ENCODE peak calls at places on chromosomes 4 and X, in seven cellular contexts. V is mesenchymal stem cell; E is heart right ventricle; J is CD8-positive, alpha-beta T cell; O is right cardiac atrium; B is lower lobe of right lung; T is colonic mucosa. K is an unnamed sample.

GRCh38 chr4:158578476-158578875 is 56.8 kb downstream of the RXFP1 start:
- DNase-seq in V (peak; percentile 4), E (no peak), J (no peak), O (no peak), B (no peak), T (no peak), K (no peak)

GRCh38 chrX:150308041-150308440 is 55.1 kb upstream of the MAMLD1 start:
- DNase-seq in V (no peak), E (no peak), J (no peak), O (no peak), B (no peak), T (no peak), K (no peak)

GRCh38 chr4:164906368-164906767 is 29.4 kb downstream of the APELA start:
- DNase-seq in V (no peak), E (no peak), J (no peak), O (no peak), B (no peak), T (no peak), K (no peak)

GRCh38 chrX:38999967-39000745 is 198.9 kb downstream of the MID1IP1 start:
- DNase-seq in V (peak; percentile 46), E (no peak), J (no peak), O (no peak), B (no peak), T (no peak), K (no peak)

GRCh38 chr4:114597410-114598115 is 1.0 kb upstream of the UGT8 start:
- DNase-seq in V (no peak), E (no peak), J (no peak), O (no peak), B (no peak), T (peak; percentile 51), K (no peak)

GRCh38 chr4:149825336-149825735 is 9.7 kb upstream of the IQCM start:
- DNase-seq in V (no peak), E (no peak), J (no peak), O (no peak), B (no peak), T (no peak), K (no peak)

GRCh38 chr4:70667710-70668535 is 1.6 kb upstream of the JCHAIN start:
- DNase-seq in V (peak; percentile 4), E (no peak), J (no peak), O (no peak), B (no peak), T (no peak), K (no peak)

GRCh38 chr4:85448880-85449763 is 25.8 kb upstream of the ARHGAP24 start:
- DNase-seq in V (no peak), E (no peak), J (no peak), O (no peak), B (no peak), T (no peak), K (no peak)

GRCh38 chrX:41846714-41847113 is 76.6 kb downstream of the CASK start:
- DNase-seq in V (no peak), E (no peak), J (no peak), O (no peak), B (no peak), T (no peak), K (no peak)

GRCh38 chr4:109837014-109837413 is 9.2 kb downstream of the RRH start:
- DNase-seq in V (no peak), E (no peak), J (no peak), O (no peak), B (no peak), T (no peak), K (no peak)

GRCh38 chr4:153676984-153677383 is 7.1 kb upstream of the TLR2 start:
- DNase-seq in V (peak; percentile 18), E (no peak), J (no peak), O (no peak), B (no peak), T (no peak), K (no peak)

GRCh38 chr4:115629270-115629669 is 515.9 kb upstream of the NDST4 start:
- DNase-seq in V (no peak), E (no peak), J (no peak), O (no peak), B (no peak), T (no peak), K (no peak)

GRCh38 chr4:71293705-71294104 is 45.1 kb upstream of the SLC4A4 start:
- DNase-seq in V (no peak), E (no peak), J (no peak), O (no peak), B (no peak), T (no peak), K (no peak)

GRCh38 chr4:2084316-2084715 is 25.2 kb downstream of the NAT8L start:
- DNase-seq in V (no peak), E (no peak), J (no peak), O (no peak), B (no peak), T (peak; percentile 7), K (no peak)

GRCh38 chrX:100863326-100863854 is 10.8 kb downstream of the NOX1 start:
- DNase-seq in V (no peak), E (no peak), J (no peak), O (no peak), B (peak; percentile 32), T (no peak), K (no peak)

GRCh38 chrX:154761977-154762528 is 611 bp upstream of the DKC1 start:
- DNase-seq in V (no peak), E (no peak), J (no peak), O (peak; percentile 49), B (no peak), T (peak; percentile 31), K (peak; percentile 19)

GRCh38 chr4:116073051-116073450 is 959.6 kb upstream of the NDST4 start:
- DNase-seq in V (no peak), E (no peak), J (no peak), O (no peak), B (no peak), T (no peak), K (no peak)

GRCh38 chr4:20354120-20354519 is 102.4 kb downstream of the SLIT2 start:
- DNase-seq in V (no peak), E (no peak), J (no peak), O (no peak), B (no peak), T (no peak), K (no peak)

GRCh38 chrX:77899081-77899828 is at the start of gene COX7B:
- DNase-seq in V (peak; percentile 98), E (peak; percentile 85), J (peak; percentile 32), O (peak; percentile 59), B (peak; percentile 45), T (peak; percentile 75), K (peak; percentile 82)

GRCh38 chr4:187393546-187394344 is 601.8 kb upstream of the ZFP42 start:
- DNase-seq in V (peak; percentile 25), E (no peak), J (no peak), O (no peak), B (no peak), T (no peak), K (no peak)

GRCh38 chr4:79213040-79213439 is 112.8 kb downstream of the NAA11 start:
- DNase-seq in V (no peak), E (no peak), J (no peak), O (no peak), B (no peak), T (no peak), K (no peak)

GRCh38 chrX:111040377-111041017 is 55.5 kb upstream of the PAK3 start:
- DNase-seq in V (peak; percentile 0), E (no peak), J (no peak), O (no peak), B (no peak), T (no peak), K (no peak)

GRCh38 chr4:86033171-86033570 is 326.7 kb downstream of the MAPK10 start:
- DNase-seq in V (peak; percentile 81), E (peak; percentile 41), J (no peak), O (peak; percentile 85), B (peak; percentile 48), T (no peak), K (peak; percentile 25)

GRCh38 chrX:57925806-57926205 is 15.5 kb upstream of the ZXDA start:
- DNase-seq in V (no peak), E (no peak), J (no peak), O (no peak), B (no peak), T (no peak), K (no peak)

GRCh38 chr4:110902500-110902899 is 279.6 kb upstream of the PITX2 start:
- DNase-seq in V (no peak), E (no peak), J (no peak), O (no peak), B (no peak), T (no peak), K (no peak)

GRCh38 chrX:150573702-150574101 is 5.3 kb downstream of the MTM1 start:
- DNase-seq in V (no peak), E (no peak), J (no peak), O (no peak), B (no peak), T (peak; percentile 76), K (no peak)

GRCh38 chrX:68896581-68896980 is 67.8 kb downstream of the EFNB1 start:
- DNase-seq in V (no peak), E (no peak), J (no peak), O (no peak), B (no peak), T (no peak), K (no peak)
- H3K4me1 ChIP-seq in V (peaks cover 8% of the 10 kb centered on the region), E (peaks cover 45% of the 10 kb centered on the region), J (no peaks in the 10 kb centered on the region), O (peaks cover 15% of the 10 kb centered on the region), B (peaks cover 13% of the 10 kb centered on the region), T (no peaks in the 10 kb centered on the region), K (no peaks in the 10 kb centered on the region)

GRCh38 chr4:27779827-27780226 is 919.2 kb downstream of the STIM2 start:
- DNase-seq in V (no peak), E (no peak), J (no peak), O (no peak), B (no peak), T (no peak), K (no peak)
- H3K27me3 ChIP-seq in V (no peaks in the 10 kb centered on the region), E (no peaks in the 10 kb centered on the region), J (no peaks in the 10 kb centered on the region), O (no peaks in the 10 kb centered on the region), B (no peaks in the 10 kb centered on the region), T (no peaks in the 10 kb centered on the region), K (no peaks in the 10 kb centered on the region)

GRCh38 chr4:26860157-26860921 is at the start of gene STIM2:
- DNase-seq in V (peak; percentile 98), E (peak; percentile 95), J (peak; percentile 98), O (peak; percentile 98), B (peak; percentile 97), T (peak; percentile 98), K (peak; percentile 96)
- H3K4me1 ChIP-seq in V (peaks cover 2% of the 10 kb centered on the region), E (peaks cover 59% of the 10 kb centered on the region), J (peaks cover 60% of the 10 kb centered on the region), O (peaks cover 3% of the 10 kb centered on the region), B (peaks cover 55% of the 10 kb centered on the region), T (peaks cover 7% of the 10 kb centered on the region), K (no peaks in the 10 kb centered on the region)

DNA sequence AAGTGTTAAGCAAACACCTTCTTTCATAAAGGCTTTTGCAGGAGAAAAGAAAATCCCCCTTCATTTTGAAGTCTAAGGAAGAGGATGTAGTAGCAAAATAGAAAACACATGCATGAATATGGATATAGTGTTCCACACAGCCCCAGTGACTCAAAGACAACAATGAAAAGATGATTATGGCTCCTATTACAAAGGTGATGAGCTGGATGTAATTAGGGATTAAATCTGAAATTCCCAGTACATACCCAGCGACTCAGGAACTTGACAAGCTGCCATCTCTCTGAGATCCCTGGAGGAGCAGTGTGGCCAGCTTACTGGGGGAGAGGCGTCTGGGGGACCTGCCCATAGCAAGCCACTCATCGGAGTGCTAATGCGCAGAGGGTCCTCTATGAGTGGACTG is 42.8 kb upstream of the MGST2 start:
- DNase-seq in V (no peak), E (no peak), J (no peak), O (no peak), B (no peak), T (no peak), K (no peak)
- H3K27me3 ChIP-seq in V (peaks cover 15% of the 10 kb centered on the region), E (no peaks in the 10 kb centered on the region), J (no peaks in the 10 kb centered on the region), O (no peaks in the 10 kb centered on the region), B (no peaks in the 10 kb centered on the region), T (no peaks in the 10 kb centered on the region), K (no peaks in the 10 kb centered on the region)

GRCh38 chr4:60663769-60664168 is 536.4 kb upstream of the ADGRL3 start:
- DNase-seq in V (no peak), E (no peak), J (no peak), O (no peak), B (no peak), T (no peak), K (no peak)
- H3K4me1 ChIP-seq in V (no peaks in the 10 kb centered on the region), E (no peaks in the 10 kb centered on the region), J (no peaks in the 10 kb centered on the region), O (no peaks in the 10 kb centered on the region), B (no peaks in the 10 kb centered on the region), T (no peaks in the 10 kb centered on the region), K (no peaks in the 10 kb centered on the region)

K was measured in prostate gland.